ENCODE peak calls at places on chromosomes 1 and 21, in ten cellular contexts. O is tibial artery; C is colonic mucosa; D is mucosa of descending colon; T is GM06990; S is CD8-positive, alpha-beta T cell; Z is kidney; L is psoas muscle; M is sigmoid colon; V is neural progenitor cell. F is an unnamed sample. For H3K36me3, the result is how much of the 10 kb centered on the place peaks cover.

GRCh38 chr1:243713470-243714186 is 136.4 kb downstream of the AKT3 start:
- DNase-seq in O (no peak), C (no peak), D (no peak), T (no peak), S (no peak), Z (no peak), L (no peak), M (no peak), V (peak), F (no peak)

GRCh38 chr1:166167395-166167922 is 658 bp upstream of the FAM78B start:
- DNase-seq in O (no peak), C (no peak), D (no peak), T (no peak), S (no peak), Z (no peak), L (no peak), M (no peak), V (no peak), F (no peak)

GRCh38 chr1:81827942-81828341 is 27.2 kb downstream of the ADGRL2 start:
- DNase-seq in O (no peak), C (no peak), D (no peak), T (no peak), S (no peak), Z (no peak), L (no peak), M (no peak), V (no peak), F (no peak)

GRCh38 chr1:85406887-85407593 is 57.9 kb downstream of the DDAH1 start:
- DNase-seq in O (peak), C (peak), D (no peak), T (no peak), S (no peak), Z (no peak), L (no peak), M (peak), V (no peak), F (no peak)

GRCh38 chr1:23559985-23560755 is 869 bp upstream of the ID3 start:
- DNase-seq in O (no peak), C (no peak), D (no peak), T (no peak), S (no peak), Z (no peak), L (no peak), M (no peak), V (peak), F (no peak)

GRCh38 chr1:185998391-185998790 is 264.2 kb downstream of the HMCN1 start:
- DNase-seq in O (no peak), C (no peak), D (no peak), T (no peak), S (no peak), Z (no peak), L (no peak), M (no peak), V (peak), F (no peak)

GRCh38 chr1:168603501-168604107 is 27.2 kb downstream of the XCL1 start:
- DNase-seq in O (peak), C (peak), D (peak), T (peak), S (peak), Z (peak), L (peak), M (peak), V (peak), F (peak)

GRCh38 chr1:151661728-151662127 is 49.9 kb downstream of the SNX27 start:
- DNase-seq in O (no peak), C (no peak), D (no peak), T (no peak), S (no peak), Z (no peak), L (no peak), M (no peak), V (no peak), F (no peak)

GRCh38 chr1:227234998-227235405 is 83.3 kb downstream of the CDC42BPA start:
- DNase-seq in O (no peak), C (no peak), D (no peak), T (no peak), S (no peak), Z (no peak), L (no peak), M (no peak), V (peak), F (peak)

GRCh38 chr1:232893481-232894313 is 56.7 kb upstream of the NTPCR start:
- DNase-seq in O (no peak), C (no peak), D (no peak), T (no peak), S (no peak), Z (no peak), L (no peak), M (no peak), V (no peak), F (no peak)

GRCh38 chr1:199403421-199404116 is 623.9 kb upstream of the NR5A2 start:
- DNase-seq in O (no peak), C (no peak), D (no peak), T (no peak), S (no peak), Z (no peak), L (no peak), M (no peak), V (no peak), F (no peak)

GRCh38 chr21:39807738-39808137 is 59.5 kb upstream of the PCP4 start:
- DNase-seq in O (no peak), C (no peak), D (no peak), T (no peak), S (no peak), Z (no peak), L (no peak), M (no peak), V (no peak), F (no peak)

GRCh38 chr1:113874017-113874879 is 2.7 kb upstream of the PTPN22 start:
- DNase-seq in O (no peak), C (peak), D (no peak), T (peak), S (no peak), Z (no peak), L (no peak), M (no peak), V (peak), F (peak)

GRCh38 chr1:58687516-58687915 is 12.3 kb downstream of the MYSM1 start:
- DNase-seq in O (no peak), C (no peak), D (no peak), T (no peak), S (no peak), Z (no peak), L (no peak), M (no peak), V (no peak), F (no peak)
- H3K36me3 ChIP-seq in O (under half), C (under half), D (under half), T (under half), S (under half), Z (under half), L (under half), M (half or more), V (under half), F (under half)

GRCh38 chr1:234608720-234609527 is 1.1 kb downstream of the IRF2BP2 start:
- DNase-seq in O (no peak), C (no peak), D (peak), T (peak), S (peak), Z (peak), L (peak), M (peak), V (peak), F (peak)

GRCh38 chr1:234606731-234607090 is 3.3 kb downstream of the IRF2BP2 start:
- DNase-seq in O (no peak), C (no peak), D (no peak), T (no peak), S (no peak), Z (no peak), L (no peak), M (no peak), V (no peak), F (no peak)

GRCh38 chr1:234605983-234606730 is 3.8 kb downstream of the IRF2BP2 start:
- DNase-seq in O (no peak), C (no peak), D (peak), T (no peak), S (no peak), Z (no peak), L (peak), M (no peak), V (no peak), F (no peak)

GRCh38 chr1:234608026-234608719 is 1.8 kb downstream of the IRF2BP2 start:
- DNase-seq in O (peak), C (peak), D (peak), T (peak), S (peak), Z (peak), L (peak), M (peak), V (peak), F (peak)

DNA sequence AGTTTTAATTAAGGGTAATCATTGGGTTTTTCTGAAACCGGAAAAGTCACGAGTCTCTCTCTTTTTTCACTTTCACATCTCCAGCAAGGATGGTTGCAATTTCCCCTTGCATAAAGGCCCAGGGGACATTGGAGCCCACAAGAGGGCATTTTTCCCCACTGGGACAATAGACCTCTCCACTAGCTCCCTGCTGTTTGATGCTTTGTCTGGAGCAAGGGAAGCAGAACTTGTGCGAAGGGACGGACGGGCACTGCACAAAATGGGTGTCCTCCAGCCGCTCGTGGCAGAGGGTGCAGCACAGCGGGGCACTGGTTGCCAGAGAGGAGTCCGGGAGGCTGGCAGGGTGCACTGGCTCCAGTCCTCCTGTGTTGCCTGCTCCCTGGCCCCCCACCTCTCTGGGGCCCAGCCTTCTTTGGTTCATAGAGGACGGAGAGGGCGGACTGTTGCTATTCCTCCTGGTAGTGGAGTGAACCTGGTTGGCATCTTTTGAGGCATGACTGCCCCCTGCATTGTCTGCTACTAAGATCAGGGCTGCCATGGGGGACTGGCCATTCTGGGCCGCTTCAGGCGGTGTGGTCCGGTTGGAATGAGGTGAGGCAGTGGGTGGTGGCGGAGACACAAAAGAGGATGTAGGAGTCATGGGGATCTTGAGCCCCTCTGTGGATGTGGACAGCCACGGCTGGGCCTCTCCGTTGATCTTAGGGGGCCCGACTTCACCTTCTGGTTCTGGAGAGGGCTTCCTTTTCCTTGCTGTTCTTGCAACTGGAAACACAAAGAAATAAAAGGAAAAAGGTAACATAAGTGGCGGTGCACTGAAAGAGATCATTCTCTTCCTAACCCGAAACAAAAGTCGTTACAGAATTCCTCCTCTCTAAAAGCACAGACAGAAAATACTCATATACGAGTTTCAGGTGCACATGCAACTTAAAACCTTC is 2.6 kb downstream of the IRF2BP2 start:
- DNase-seq in O (no peak), C (no peak), D (peak), T (no peak), S (no peak), Z (peak), L (peak), M (peak), V (peak), F (peak)
- TF ChIP-seq CTCF in O (no peak), C (no peak), D (no peak), T (peak), S (no peak), Z (peak), L (peak), M (no peak), V (peak), F (no peak)

DNA sequence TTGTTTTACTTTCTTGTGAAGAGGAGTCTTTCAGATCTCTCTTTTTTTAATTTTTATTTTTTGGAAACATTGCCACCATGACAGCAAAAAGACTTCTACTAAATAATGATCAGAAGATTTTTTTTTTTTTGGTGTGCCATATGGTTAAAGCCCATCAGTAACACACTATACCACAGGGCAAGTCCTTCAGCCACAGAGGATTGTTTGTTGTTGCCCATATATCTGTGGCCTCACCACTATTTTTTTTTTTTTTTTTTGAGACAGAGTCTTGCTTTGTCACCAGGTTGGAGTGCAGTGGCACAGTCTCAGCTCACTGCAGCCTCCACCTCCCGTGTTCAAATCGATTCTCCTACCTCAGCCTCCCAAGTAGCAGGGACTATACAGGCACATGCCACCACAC is 29.2 kb downstream of the UAP1 start:
- DNase-seq in O (no peak), C (no peak), D (no peak), T (no peak), S (no peak), Z (no peak), L (no peak), M (no peak), V (no peak), F (no peak)
- H3K36me3 ChIP-seq in O (under half), C (under half), D (under half), T (under half), S (under half), Z (under half), L (under half), M (half or more), V (under half), F (under half)

DNA sequence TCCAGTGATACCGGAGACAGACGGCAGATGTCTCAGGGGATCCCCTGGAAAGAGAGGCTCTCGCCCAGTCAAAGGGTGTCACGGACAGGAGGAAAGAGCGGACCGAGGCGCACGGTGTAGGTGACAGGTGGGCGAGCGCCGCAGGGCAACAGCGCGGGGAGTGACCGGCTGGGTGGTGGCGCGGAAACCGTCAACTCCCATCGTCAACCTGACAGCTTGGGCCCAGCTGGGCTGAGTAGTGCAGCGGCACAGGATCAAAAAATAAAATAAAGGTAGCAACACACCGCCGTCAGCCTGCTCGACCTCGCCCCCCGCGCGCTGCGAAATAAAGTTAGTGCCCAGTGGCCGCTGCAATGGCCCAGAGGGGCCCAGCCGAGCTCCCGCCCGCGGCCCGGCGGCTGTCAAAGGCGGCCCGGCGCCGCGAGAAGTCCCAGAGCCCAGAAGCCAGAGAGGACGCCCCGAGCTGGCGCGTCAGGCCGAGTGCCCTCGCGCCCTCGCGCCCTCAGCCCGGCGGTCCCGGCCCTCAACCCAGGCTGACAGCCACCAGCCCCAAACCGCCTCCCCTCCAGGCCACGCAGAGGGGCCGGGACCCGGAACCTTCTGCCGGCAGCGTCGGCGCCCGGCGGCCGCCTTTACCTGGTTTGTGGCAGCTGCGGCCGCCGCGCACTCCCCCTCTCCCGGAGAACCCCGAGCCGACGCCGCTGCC is at the start of gene LYST:
- DNase-seq in O (peak), C (peak), D (peak), T (peak), S (peak), Z (no peak), L (peak), M (peak), V (peak), F (peak)
- TF ChIP-seq CTCF in O (no peak), C (peak), D (no peak), T (peak), S (peak), Z (no peak), L (peak), M (peak), V (no peak), F (peak)

DNA sequence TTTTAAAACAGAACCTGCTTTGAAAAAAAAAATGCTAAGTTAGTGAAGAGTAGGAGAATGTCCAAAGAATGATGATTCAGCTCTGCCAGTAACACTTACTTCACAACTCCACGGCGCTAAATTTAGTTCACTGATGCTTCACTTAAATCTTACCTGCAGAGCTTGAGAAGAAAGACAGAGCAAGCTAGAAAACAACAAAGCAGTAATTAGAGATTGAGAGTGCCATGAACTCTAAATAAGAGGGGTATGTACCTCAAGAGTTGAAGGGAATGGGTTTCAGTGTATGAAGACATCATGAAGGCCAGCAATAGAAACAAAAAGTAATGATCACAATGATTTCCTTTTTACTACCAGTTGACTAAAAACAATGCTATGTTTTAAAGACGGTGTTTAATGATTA is 32.8 kb downstream of the EPRS1 start:
- DNase-seq in O (no peak), C (no peak), D (no peak), T (no peak), S (no peak), Z (no peak), L (no peak), M (no peak), V (no peak), F (no peak)
- H3K36me3 ChIP-seq in O (under half), C (under half), D (under half), T (under half), S (under half), Z (under half), L (under half), M (half or more), V (under half), F (under half)

GRCh38 chr1:228308628-228309547 is 97.7 kb downstream of the TRIM11 start:
- DNase-seq in O (no peak), C (no peak), D (no peak), T (no peak), S (no peak), Z (no peak), L (peak), M (no peak), V (no peak), F (no peak)
- TF ChIP-seq CTCF in O (no peak), C (no peak), D (no peak), T (no peak), S (no peak), Z (no peak), L (no peak), M (no peak), V (peak), F (no peak)

DNA sequence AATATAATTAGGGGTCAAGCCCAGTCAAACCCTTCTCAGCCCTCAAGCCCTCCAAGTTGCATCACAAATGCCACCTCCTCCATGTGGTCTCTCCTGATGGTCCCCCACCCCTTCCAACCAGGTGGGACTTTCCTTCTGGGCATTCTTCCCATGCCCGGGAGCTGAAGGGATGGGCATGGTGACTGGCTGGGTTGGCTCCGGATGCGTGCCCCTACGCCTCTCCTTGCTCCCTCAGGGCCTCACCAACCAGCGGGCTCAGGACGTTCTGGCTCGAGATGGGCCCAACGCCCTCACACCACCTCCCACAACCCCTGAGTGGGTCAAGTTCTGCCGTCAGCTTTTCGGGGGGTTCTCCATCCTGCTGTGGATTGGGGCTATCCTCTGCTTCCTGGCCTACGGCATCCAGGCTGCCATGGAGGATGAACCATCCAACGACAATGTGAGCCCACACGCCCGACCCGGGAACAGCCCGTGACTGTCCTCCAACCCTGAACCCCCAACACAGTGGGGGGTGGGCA is 7.5 kb downstream of the ATP1A2 start:
- DNase-seq in O (no peak), C (no peak), D (no peak), T (no peak), S (no peak), Z (peak), L (no peak), M (no peak), V (no peak), F (no peak)
- H3K36me3 ChIP-seq in O (half or more), C (under half), D (under half), T (under half), S (under half), Z (under half), L (under half), M (half or more), V (under half), F (under half)

GRCh38 chr1:10516925-10517676 is 42.4 kb downstream of the PEX14 start:
- DNase-seq in O (no peak), C (no peak), D (no peak), T (no peak), S (no peak), Z (no peak), L (no peak), M (no peak), V (no peak), F (no peak)

GRCh38 chr1:10515627-10516026 is 40.9 kb downstream of the PEX14 start:
- DNase-seq in O (no peak), C (no peak), D (no peak), T (no peak), S (no peak), Z (no peak), L (no peak), M (no peak), V (no peak), F (no peak)

GRCh38 chr1:10513199-10513598 is 38.4 kb downstream of the PEX14 start:
- DNase-seq in O (no peak), C (no peak), D (no peak), T (no peak), S (no peak), Z (no peak), L (no peak), M (no peak), V (no peak), F (no peak)

GRCh38 chr1:10516244-10516643 is 41.5 kb downstream of the PEX14 start:
- DNase-seq in O (no peak), C (no peak), D (no peak), T (no peak), S (no peak), Z (no peak), L (no peak), M (no peak), V (no peak), F (no peak)

GRCh38 chr1:10514490-10515235 is 39.9 kb downstream of the PEX14 start:
- DNase-seq in O (no peak), C (no peak), D (no peak), T (no peak), S (no peak), Z (no peak), L (no peak), M (no peak), V (peak), F (no peak)
- TF ChIP-seq CTCF in O (no peak), C (peak), D (no peak), T (peak), S (peak), Z (peak), L (peak), M (no peak), V (peak), F (peak)

GRCh38 chr1:208170252-208170651 is 73.9 kb downstream of the PLXNA2 start:
- DNase-seq in O (no peak), C (no peak), D (no peak), T (no peak), S (no peak), Z (no peak), L (no peak), M (no peak), V (no peak), F (no peak)
- H3K36me3 ChIP-seq in O (under half), C (under half), D (under half), T (under half), S (under half), Z (under half), L (under half), M (under half), V (under half), F (under half)

F was measured in Caco-2.